ENCODE peak calls at places on chromosomes 5 and 9, in five cellular contexts. E, W, G, O and K are unnamed samples. For H3K27me3 and H3K4me1, the result is how much of the 10 kb centered on the place peaks cover.

GRCh38 chr9:127214421-127215265 is 49.9 kb upstream of the GARNL3 start:
- DNase-seq in E (peak), W (peak), G (peak), O (no peak), K (no peak)

GRCh38 chr9:125494555-125494920 is 212.5 kb downstream of the MAPKAP1 start:
- DNase-seq in E (no peak), W (no peak), G (peak), O (no peak), K (no peak)

GRCh38 chr5:163503106-163504090 is 2.0 kb upstream of the MAT2B start:
- DNase-seq in E (no peak), W (peak), G (peak), O (peak), K (peak)

GRCh38 chr9:132694144-132694543 is 23.9 kb downstream of the GTF3C4 start:
- DNase-seq in E (no peak), W (no peak), G (peak), O (no peak), K (no peak)

GRCh38 chr5:64312496-64312895 is 146.9 kb downstream of the RNF180 start:
- DNase-seq in E (no peak), W (no peak), G (no peak), O (no peak), K (no peak)

GRCh38 chr5:132765311-132766019 is 11.6 kb downstream of the SEPTIN8 start:
- DNase-seq in E (no peak), W (no peak), G (no peak), O (peak), K (no peak)

GRCh38 chr9:98132806-98133631 is 14.0 kb upstream of the TRIM14 start:
- DNase-seq in E (no peak), W (no peak), G (no peak), O (no peak), K (no peak)

GRCh38 chr5:33281507-33281906 is 159.3 kb upstream of the TARS1 start:
- DNase-seq in E (no peak), W (no peak), G (no peak), O (no peak), K (no peak)

GRCh38 chr5:79924936-79925893 is 65.8 kb downstream of the MTX3 start:
- DNase-seq in E (no peak), W (no peak), G (peak), O (no peak), K (no peak)

GRCh38 chr9:135818718-135819475 is 88.4 kb downstream of the CAMSAP1 start:
- DNase-seq in E (no peak), W (no peak), G (no peak), O (no peak), K (no peak)

GRCh38 chr9:95316794-95317118 is 753 bp downstream of the FANCC start:
- DNase-seq in E (peak), W (peak), G (peak), O (peak), K (no peak)

GRCh38 chr9:77647659-77648457 is at the start of gene GNA14:
- DNase-seq in E (no peak), W (peak), G (peak), O (peak), K (peak)

GRCh38 chr5:6713274-6714181 is at the start of gene TENT4A:
- DNase-seq in E (peak), W (peak), G (peak), O (peak), K (peak)

GRCh38 chr9:127519301-127520166 is 68.2 kb downstream of the LRSAM1 start:
- DNase-seq in E (no peak), W (peak), G (peak), O (no peak), K (no peak)

GRCh38 chr9:4739587-4740372 is 1.2 kb downstream of the AK3 start:
- DNase-seq in E (no peak), W (peak), G (peak), O (no peak), K (no peak)

GRCh38 chr5:59790399-59791130 is 103.0 kb downstream of the PDE4D start:
- DNase-seq in E (no peak), W (no peak), G (peak), O (no peak), K (no peak)

GRCh38 chr5:141050622-141051525 is at the start of gene PCDHB1:
- DNase-seq in E (no peak), W (peak), G (no peak), O (no peak), K (no peak)

GRCh38 chr5:107415762-107416161 is 255.0 kb downstream of the EFNA5 start:
- DNase-seq in E (no peak), W (no peak), G (no peak), O (no peak), K (no peak)
- H3K27me3 ChIP-seq in E (under half), W (under half), G (under half), O (under half), K (under half)

DNA sequence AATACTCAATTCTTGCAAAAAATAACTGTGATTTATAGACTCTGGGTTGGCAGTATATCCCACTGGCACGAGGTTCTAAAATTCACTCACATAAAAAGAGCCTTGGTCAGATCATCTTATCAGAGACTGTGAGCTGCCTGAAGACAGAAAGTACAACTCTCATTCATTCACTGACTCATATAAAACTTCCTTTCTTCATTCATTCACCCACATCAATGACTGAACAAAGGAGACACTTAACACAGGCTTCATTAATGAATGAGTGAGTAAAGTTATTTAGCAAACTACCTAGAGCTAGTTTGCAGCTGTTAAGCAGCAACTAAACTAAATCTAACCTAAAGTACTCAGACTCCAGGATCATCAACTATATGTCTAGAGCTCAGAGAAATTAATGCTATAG is 214.7 kb downstream of the DENND1A start:
- DNase-seq in E (no peak), W (no peak), G (no peak), O (no peak), K (no peak)
- H3K4me1 ChIP-seq in E (under half), W (under half), G (under half), O (under half), K (under half)

DNA sequence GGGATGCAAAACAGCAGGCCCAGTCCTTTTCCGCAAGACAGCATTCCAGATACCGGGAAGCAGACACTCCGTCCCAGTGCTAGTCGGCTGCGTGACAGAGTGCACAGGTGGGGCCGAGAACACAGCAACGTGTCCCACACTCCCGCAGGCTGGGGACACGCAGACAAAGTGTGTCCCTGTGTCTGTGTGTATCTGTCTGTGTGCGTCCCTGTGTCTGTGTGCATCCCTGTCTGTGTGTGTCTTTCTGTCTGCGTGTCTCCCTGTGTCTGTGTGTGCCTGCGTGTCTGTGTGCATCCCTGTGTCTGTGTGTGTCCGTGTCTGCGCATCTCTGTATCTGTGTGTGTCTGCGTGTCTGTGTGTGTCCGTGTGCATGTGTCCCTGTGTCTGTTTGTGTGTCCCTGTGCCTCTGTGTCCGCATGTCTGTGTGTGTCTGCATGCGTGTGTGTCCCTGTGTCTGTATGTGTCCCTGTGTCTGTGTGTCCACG is 137.0 kb downstream of the MRPL36 start:
- DNase-seq in E (no peak), W (no peak), G (no peak), O (peak), K (peak)
- H3K27me3 ChIP-seq in E (under half), W (under half), G (under half), O (under half), K (under half)

GRCh38 chr5:124869481-124870033 is 123.1 kb upstream of the ZNF608 start:
- DNase-seq in E (no peak), W (no peak), G (no peak), O (no peak), K (no peak)
- H3K4me1 ChIP-seq in E (under half), W (under half), G (half or more), O (under half), K (under half)